ENCODE peak calls at places on chromosomes 5 and 9, in five cellular contexts. Z is A549, C is IMR-90, U is K562, F is HepG2. G is an unnamed sample.

GRCh38 chr5:90626493-90626892 is 67.9 kb downstream of the ADGRV1 start:
- DNase-seq in Z (no peak), C (no peak), U (no peak), F (no peak), G (no peak)

GRCh38 chr5:55737793-55738192 is at the start of gene DDX4:
- DNase-seq in Z (no peak), C (no peak), U (no peak), F (no peak), G (no peak)

GRCh38 chr9:121945849-121946248 is 147.3 kb downstream of the TTLL11 start:
- DNase-seq in Z (no peak), C (peak; percentile 47), U (no peak), F (no peak), G (no peak)

GRCh38 chr9:116951588-116952433 is 264.7 kb downstream of the TRIM32 start:
- DNase-seq in Z (peak; percentile 15), C (peak; percentile 98), U (no peak), F (no peak), G (no peak)

GRCh38 chr5:81787843-81788242 is 36.9 kb upstream of the SSBP2 start:
- DNase-seq in Z (no peak), C (peak; percentile 80), U (peak; percentile 27), F (no peak), G (no peak)

GRCh38 chr5:37842048-37842447 is 2.2 kb upstream of the GDNF start:
- DNase-seq in Z (no peak), C (no peak), U (no peak), F (no peak), G (no peak)

GRCh38 chr9:69200071-69200470 is 26.0 kb downstream of the TJP2 start:
- DNase-seq in Z (no peak), C (peak; percentile 55), U (peak; percentile 57), F (no peak), G (no peak)

GRCh38 chr5:162699361-162699760 is 631.8 kb downstream of the GABRG2 start:
- DNase-seq in Z (no peak), C (no peak), U (no peak), F (no peak), G (no peak)

GRCh38 chr5:120297621-120298020 is 166.5 kb upstream of the PRR16 start:
- DNase-seq in Z (no peak), C (peak; percentile 31), U (no peak), F (no peak), G (no peak)

GRCh38 chr5:135890867-135891266 is 4.8 kb downstream of the IL9 start:
- DNase-seq in Z (no peak), C (no peak), U (no peak), F (no peak), G (no peak)

DNA sequence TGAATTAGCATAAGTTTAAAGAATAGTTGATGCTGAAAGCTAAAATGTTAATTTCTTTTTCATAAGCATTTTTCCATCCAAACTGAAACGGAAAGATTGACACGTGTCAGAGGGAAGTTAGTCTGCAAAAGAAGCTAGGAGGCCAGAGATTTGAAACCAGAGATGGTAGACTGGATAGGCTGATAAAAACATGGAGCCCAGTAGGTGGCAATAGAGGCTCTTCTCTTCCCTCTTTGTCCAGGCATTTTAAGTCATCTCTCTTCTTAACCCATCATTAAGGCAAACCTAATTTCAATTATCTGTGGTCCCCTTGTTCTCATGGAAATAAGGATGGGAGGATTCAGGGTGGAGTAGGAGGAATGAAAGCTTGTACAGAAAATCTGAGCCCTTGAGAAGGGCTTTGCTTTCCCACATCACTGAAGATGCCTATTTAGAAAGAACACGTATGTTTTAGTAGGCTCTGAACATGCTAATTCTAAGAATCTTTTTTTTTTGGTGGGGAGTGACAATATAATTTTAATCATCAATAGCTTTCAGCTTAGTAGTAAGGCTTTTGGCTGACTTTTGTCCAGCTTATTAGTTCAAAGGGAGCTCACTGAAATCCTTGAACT is 66.5 kb downstream of the ZNF474 start:
- DNase-seq in Z (peak; percentile 19), C (peak; percentile 70), U (peak; percentile 53), F (peak; percentile 11), G (no peak)
- TF ChIP-seq MAFK in Z (no peak), C (no peak), U (no peak), F (no peak), G (no peak)

DNA sequence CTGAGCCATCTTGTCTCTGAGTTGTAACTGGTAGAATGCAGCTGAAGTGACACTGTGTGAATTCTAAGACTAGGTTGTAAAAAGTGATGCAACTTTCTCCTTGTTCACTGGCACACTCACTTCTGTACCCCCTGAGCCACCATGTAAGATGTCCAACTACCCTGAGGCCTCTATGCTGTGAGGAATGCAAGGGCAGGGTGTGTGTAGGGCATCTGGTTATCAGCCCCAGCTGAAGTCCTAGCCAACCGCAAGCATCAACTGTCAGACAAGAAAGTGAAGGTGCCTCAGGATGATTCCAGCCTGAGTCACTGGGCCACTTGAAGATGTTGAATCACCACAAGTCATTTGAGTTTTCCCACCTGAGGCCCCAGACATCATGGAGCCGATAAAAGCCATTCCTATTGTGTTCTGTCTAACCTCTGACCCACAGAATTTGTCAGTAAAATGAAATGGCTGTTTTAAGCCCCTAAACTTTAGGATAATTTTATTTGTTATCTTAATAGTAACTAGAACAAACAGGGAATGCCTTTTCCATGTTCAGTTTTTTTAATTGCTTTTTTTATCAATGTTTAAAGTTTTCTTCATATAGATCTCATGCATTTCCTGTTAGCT is 18.7 kb upstream of the RHOBTB3 start:
- DNase-seq in Z (peak; percentile 81), C (peak; percentile 90), U (peak; percentile 97), F (no peak), G (no peak)
- TF ChIP-seq MAFK in Z (no peak), C (no peak), U (peak; percentile 61), F (no peak), G (no peak)

GRCh38 chr5:127295454-127295853 is 4.9 kb downstream of the MEGF10 start:
- DNase-seq in Z (no peak), C (no peak), U (no peak), F (no peak), G (no peak)
- TF ChIP-seq MAFK in Z (no peak), C (no peak), U (no peak), F (no peak), G (no peak)

GRCh38 chr9:112069318-112070169 is 105.6 kb downstream of the SUSD1 start:
- DNase-seq in Z (no peak), C (no peak), U (peak; percentile 72), F (peak; percentile 55), G (no peak)

GRCh38 chr9:112064871-112065270 is 110.2 kb downstream of the SUSD1 start:
- DNase-seq in Z (no peak), C (no peak), U (no peak), F (no peak), G (no peak)

GRCh38 chr9:112063151-112063550 is 111.9 kb downstream of the SUSD1 start:
- DNase-seq in Z (no peak), C (no peak), U (no peak), F (no peak), G (no peak)

GRCh38 chr9:112061152-112061740 is 113.9 kb downstream of the SUSD1 start:
- DNase-seq in Z (peak; percentile 81), C (peak; percentile 99), U (peak; percentile 82), F (peak; percentile 56), G (no peak)

GRCh38 chr9:112065781-112066606 is 109.1 kb downstream of the SUSD1 start:
- DNase-seq in Z (no peak), C (peak; percentile 94), U (peak; percentile 29), F (no peak), G (no peak)
- TF ChIP-seq MAFK in Z (no peak), C (no peak), U (no peak), F (no peak), G (no peak)

GRCh38 chr5:139871624-139872023 is 76.0 kb downstream of the PSD2 start:
- DNase-seq in Z (no peak), C (no peak), U (no peak), F (no peak), G (no peak)
- TF ChIP-seq MAFK in Z (no peak), C (no peak), U (no peak), F (no peak), G (no peak)

GRCh38 chr9:137240321-137240840 is 706 bp upstream of the TUBB4B start:
- DNase-seq in Z (no peak), C (peak; percentile 61), U (peak; percentile 87), F (no peak), G (no peak)

GRCh38 chr9:137240841-137241489 is at the start of gene TUBB4B:
- DNase-seq in Z (peak; percentile 99), C (peak; percentile 100), U (peak; percentile 100), F (peak; percentile 99), G (peak; percentile 94)

GRCh38 chr9:137243626-137244485 is 2.8 kb downstream of the TUBB4B start:
- DNase-seq in Z (no peak), C (no peak), U (peak; percentile 41), F (no peak), G (no peak)

GRCh38 chr9:137242329-137243204 is 1.5 kb downstream of the TUBB4B start:
- DNase-seq in Z (no peak), C (no peak), U (no peak), F (no peak), G (no peak)

DNA sequence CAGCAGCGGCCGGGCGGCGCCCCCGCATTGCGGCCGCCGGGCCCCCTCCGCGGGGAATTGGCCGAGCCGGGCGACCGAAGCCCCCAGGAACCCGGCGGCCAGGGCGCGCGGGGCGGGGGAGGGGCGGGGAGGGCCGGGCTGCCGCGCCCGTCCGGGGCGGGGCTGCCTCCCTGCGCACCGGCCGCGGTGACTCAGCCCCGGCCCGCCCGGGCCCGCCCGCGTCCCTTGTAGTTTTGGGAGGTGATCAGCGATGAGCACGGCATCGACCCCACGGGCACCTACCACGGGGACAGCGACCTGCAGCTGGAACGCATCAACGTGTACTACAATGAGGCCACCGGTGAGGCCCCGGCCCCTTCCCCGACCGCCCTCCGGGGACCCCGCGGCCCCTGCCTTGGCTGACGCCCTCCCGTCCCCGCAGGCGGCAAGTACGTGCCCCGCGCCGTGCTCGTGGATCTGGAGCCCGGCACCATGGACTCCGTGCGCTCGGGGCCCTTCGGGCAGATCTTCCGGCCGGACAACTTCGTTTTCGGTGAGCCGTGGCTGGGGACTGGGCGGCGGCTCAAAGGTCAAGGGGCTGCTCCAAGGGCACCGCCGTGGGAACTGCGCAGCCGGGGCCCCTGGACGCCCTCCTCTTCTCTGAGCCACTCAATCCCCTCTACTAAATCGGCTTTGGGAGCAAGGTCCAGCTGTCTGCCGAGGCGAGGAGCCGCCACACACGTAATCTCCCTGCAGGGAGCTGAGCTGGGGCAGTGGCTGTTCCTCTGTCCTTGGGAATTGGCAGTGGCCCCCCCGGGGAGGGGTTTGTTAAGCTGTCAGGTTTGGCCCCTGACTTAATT is 622 bp downstream of the TUBB4B start:
- DNase-seq in Z (no peak), C (peak; percentile 32), U (peak; percentile 77), F (peak; percentile 54), G (no peak)
- TF ChIP-seq MAFK in Z (no peak), C (no peak), U (no peak), F (no peak), G (no peak)

GRCh38 chr5:73119492-73120157 is 750 bp upstream of the TMEM171 start:
- DNase-seq in Z (no peak), C (no peak), U (no peak), F (no peak), G (peak; percentile 74)
- TF ChIP-seq MAFK in Z (no peak), C (no peak), U (no peak), F (no peak), G (no peak)